ENCODE peak calls at places on chromosomes 11 and 22, in five cellular contexts. One of them, this sample, is unnamed.

GRCh38 chr11:46658259-46658658 is 40.9 kb downstream of the ATG13 start:
- DNase-seq in mesenchymal stem cell: peak
- DNase-seq in H9: no peak
- DNase-seq in H1: no peak
- DNase-seq in trophoblast cell: peak
- DNase-seq in this sample: no peak

GRCh38 chr22:37843746-37844089 is 416 bp downstream of the ANKRD54 start:
- DNase-seq in mesenchymal stem cell: peak
- DNase-seq in H9: no peak
- DNase-seq in H1: no peak
- DNase-seq in trophoblast cell: no peak
- DNase-seq in this sample: no peak

GRCh38 chr22:27986459-27986858 is 67.4 kb upstream of the PITPNB start:
- DNase-seq in mesenchymal stem cell: peak
- DNase-seq in H9: peak
- DNase-seq in H1: no peak
- DNase-seq in trophoblast cell: no peak
- DNase-seq in this sample: no peak

GRCh38 chr11:118917488-118918127 is 8.1 kb downstream of the BCL9L start:
- DNase-seq in mesenchymal stem cell: peak
- DNase-seq in H9: no peak
- DNase-seq in H1: no peak
- DNase-seq in trophoblast cell: peak
- DNase-seq in this sample: no peak

GRCh38 chr11:47004595-47005033 is 68.1 kb downstream of the CSTPP1 start:
- DNase-seq in mesenchymal stem cell: peak
- DNase-seq in H9: no peak
- DNase-seq in H1: no peak
- DNase-seq in trophoblast cell: peak
- DNase-seq in this sample: no peak

GRCh38 chr11:94768602-94769511 is 701 bp downstream of the AMOTL1 start:
- DNase-seq in mesenchymal stem cell: peak
- DNase-seq in H9: peak
- DNase-seq in H1: peak
- DNase-seq in trophoblast cell: peak
- DNase-seq in this sample: peak

GRCh38 chr11:129278586-129279319 is 86.6 kb upstream of the ARHGAP32 start:
- DNase-seq in mesenchymal stem cell: peak
- DNase-seq in H9: no peak
- DNase-seq in H1: no peak
- DNase-seq in trophoblast cell: peak
- DNase-seq in this sample: peak

GRCh38 chr11:88320149-88320559 is 17.4 kb downstream of the CTSC start:
- DNase-seq in mesenchymal stem cell: peak
- DNase-seq in H9: no peak
- DNase-seq in H1: no peak
- DNase-seq in trophoblast cell: no peak
- DNase-seq in this sample: no peak

GRCh38 chr11:73403541-73403940 is 27.3 kb downstream of the RELT start:
- DNase-seq in mesenchymal stem cell: no peak
- DNase-seq in H9: no peak
- DNase-seq in H1: no peak
- DNase-seq in trophoblast cell: no peak
- DNase-seq in this sample: no peak

GRCh38 chr11:130892847-130893246 is 23.4 kb downstream of the SNX19 start:
- DNase-seq in mesenchymal stem cell: no peak
- DNase-seq in H9: no peak
- DNase-seq in H1: no peak
- DNase-seq in trophoblast cell: no peak
- DNase-seq in this sample: peak

GRCh38 chr22:35315855-35316745 is 16.4 kb downstream of the TOM1 start:
- DNase-seq in mesenchymal stem cell: no peak
- DNase-seq in H9: no peak
- DNase-seq in H1: no peak
- DNase-seq in trophoblast cell: peak
- DNase-seq in this sample: no peak

GRCh38 chr11:29272019-29272654 is 744.7 kb downstream of the KCNA4 start:
- DNase-seq in mesenchymal stem cell: peak
- DNase-seq in H9: no peak
- DNase-seq in H1: no peak
- DNase-seq in trophoblast cell: no peak
- DNase-seq in this sample: no peak

GRCh38 chr11:103863497-103863896 is 172.9 kb upstream of the DDI1 start:
- DNase-seq in mesenchymal stem cell: peak
- DNase-seq in H9: no peak
- DNase-seq in H1: no peak
- DNase-seq in trophoblast cell: peak
- DNase-seq in this sample: no peak

GRCh38 chr11:82718841-82719240 is 14.8 kb downstream of the FAM181B start:
- DNase-seq in mesenchymal stem cell: no peak
- DNase-seq in H9: no peak
- DNase-seq in H1: no peak
- DNase-seq in trophoblast cell: no peak
- DNase-seq in this sample: no peak

GRCh38 chr11:16839821-16840220 is 101.4 kb downstream of the C11orf58 start:
- DNase-seq in mesenchymal stem cell: no peak
- DNase-seq in H9: no peak
- DNase-seq in H1: no peak
- DNase-seq in trophoblast cell: no peak
- DNase-seq in this sample: no peak

GRCh38 chr22:19844423-19845368 is 10.0 kb downstream of the GNB1L start:
- DNase-seq in mesenchymal stem cell: peak
- DNase-seq in H9: no peak
- DNase-seq in H1: peak
- DNase-seq in trophoblast cell: peak
- DNase-seq in this sample: no peak

GRCh38 chr11:133443361-133443760 is 88.9 kb downstream of the OPCML start:
- DNase-seq in mesenchymal stem cell: no peak
- DNase-seq in H9: no peak
- DNase-seq in H1: no peak
- DNase-seq in trophoblast cell: no peak
- DNase-seq in this sample: no peak

GRCh38 chr11:27423125-27423524 is 49.5 kb downstream of the LGR4 start:
- DNase-seq in mesenchymal stem cell: peak
- DNase-seq in H9: no peak
- DNase-seq in H1: no peak
- DNase-seq in trophoblast cell: peak
- DNase-seq in this sample: no peak

GRCh38 chr11:13140028-13140870 is 131.1 kb downstream of the RASSF10 start:
- DNase-seq in mesenchymal stem cell: peak
- DNase-seq in H9: no peak
- DNase-seq in H1: no peak
- DNase-seq in trophoblast cell: peak
- DNase-seq in this sample: no peak

GRCh38 chr11:17366491-17366890 is 14.9 kb downstream of the NCR3LG1 start:
- DNase-seq in mesenchymal stem cell: no peak
- DNase-seq in H9: no peak
- DNase-seq in H1: no peak
- DNase-seq in trophoblast cell: no peak
- DNase-seq in this sample: no peak

GRCh38 chr22:23533771-23534191 is 46.3 kb downstream of the IGLL1 start:
- DNase-seq in mesenchymal stem cell: no peak
- DNase-seq in H9: peak
- DNase-seq in H1: no peak
- DNase-seq in trophoblast cell: no peak
- DNase-seq in this sample: no peak

GRCh38 chr11:126495281-126495680 is 139.8 kb downstream of the ST3GAL4 start:
- DNase-seq in mesenchymal stem cell: no peak
- DNase-seq in H9: no peak
- DNase-seq in H1: no peak
- DNase-seq in trophoblast cell: no peak
- DNase-seq in this sample: no peak

GRCh38 chr11:76626921-76627391 is 43.6 kb downstream of the LRRC32 start:
- DNase-seq in mesenchymal stem cell: peak
- DNase-seq in H9: no peak
- DNase-seq in H1: no peak
- DNase-seq in trophoblast cell: no peak
- DNase-seq in this sample: no peak

GRCh38 chr11:118524757-118525465 is 2.4 kb upstream of the TTC36 start:
- DNase-seq in mesenchymal stem cell: no peak
- DNase-seq in H9: no peak
- DNase-seq in H1: no peak
- DNase-seq in trophoblast cell: no peak
- DNase-seq in this sample: no peak

GRCh38 chr11:61639816-61640443 is 40.3 kb upstream of the DAGLA start:
- DNase-seq in mesenchymal stem cell: peak
- DNase-seq in H9: no peak
- DNase-seq in H1: no peak
- DNase-seq in trophoblast cell: peak
- DNase-seq in this sample: no peak

GRCh38 chr11:64233913-64234839 is at the start of gene VEGFB:
- DNase-seq in mesenchymal stem cell: peak
- DNase-seq in H9: no peak
- DNase-seq in H1: peak
- DNase-seq in trophoblast cell: peak
- DNase-seq in this sample: no peak

GRCh38 chr11:131688056-131688693 is 317.8 kb downstream of the NTM start:
- DNase-seq in mesenchymal stem cell: peak
- DNase-seq in H9: peak
- DNase-seq in H1: peak
- DNase-seq in trophoblast cell: peak
- DNase-seq in this sample: peak

GRCh38 chr22:47168900-47169800 is 406.7 kb downstream of the TBC1D22A start:
- DNase-seq in mesenchymal stem cell: peak
- DNase-seq in H9: peak
- DNase-seq in H1: peak
- DNase-seq in trophoblast cell: peak
- DNase-seq in this sample: no peak

GRCh38 chr11:65560555-65561418 is 2.6 kb upstream of the LTBP3 start:
- DNase-seq in mesenchymal stem cell: peak
- DNase-seq in H9: peak
- DNase-seq in H1: peak
- DNase-seq in trophoblast cell: peak
- DNase-seq in this sample: no peak

GRCh38 chr11:11956006-11956405 is 52.4 kb downstream of the DKK3 start:
- DNase-seq in mesenchymal stem cell: no peak
- DNase-seq in H9: no peak
- DNase-seq in H1: no peak
- DNase-seq in trophoblast cell: no peak
- DNase-seq in this sample: no peak

GRCh38 chr11:77407613-77408012 is 66.3 kb downstream of the PAK1 start:
- DNase-seq in mesenchymal stem cell: peak
- DNase-seq in H9: no peak
- DNase-seq in H1: no peak
- DNase-seq in trophoblast cell: no peak
- DNase-seq in this sample: no peak

GRCh38 chr11:67281552-67282150 is 7.5 kb upstream of the ANKRD13D start:
- DNase-seq in mesenchymal stem cell: no peak
- DNase-seq in H9: no peak
- DNase-seq in H1: no peak
- DNase-seq in trophoblast cell: no peak
- DNase-seq in this sample: no peak

GRCh38 chr11:2825261-2825885 is 60.2 kb downstream of the CDKN1C start:
- DNase-seq in mesenchymal stem cell: peak
- DNase-seq in H9: no peak
- DNase-seq in H1: no peak
- DNase-seq in trophoblast cell: peak
- DNase-seq in this sample: no peak

DNA sequence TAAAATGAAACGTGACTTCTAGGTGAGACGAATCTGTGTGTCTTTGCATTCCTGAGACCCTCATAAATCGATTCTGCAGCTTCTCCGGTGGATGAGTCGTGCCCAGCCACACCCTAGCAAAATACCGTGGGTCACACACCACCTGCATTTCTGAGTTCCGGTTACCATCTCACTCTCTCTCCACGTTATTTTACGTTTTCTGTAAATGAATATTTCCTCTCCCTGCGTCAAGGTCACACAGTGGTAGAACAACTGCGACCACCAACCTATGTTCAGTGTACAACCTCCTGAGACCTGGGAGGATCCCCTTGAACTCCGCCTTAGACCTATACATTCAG is 1.1 kb downstream of the YWHAH start:
- DNase-seq in mesenchymal stem cell: no peak
- DNase-seq in H9: no peak
- DNase-seq in H1: no peak
- DNase-seq in trophoblast cell: no peak
- DNase-seq in this sample: no peak
- H2BK12ac ChIP-seq in mesenchymal stem cell: no peak
- H2BK12ac ChIP-seq in H9: no peak
- H2BK12ac ChIP-seq in H1: peak
- H2BK12ac ChIP-seq in trophoblast cell: no peak
- H2BK12ac ChIP-seq in this sample: no peak

GRCh38 chr11:8032576-8033311 is 45.6 kb downstream of the EIF3F start:
- DNase-seq in mesenchymal stem cell: no peak
- DNase-seq in H9: no peak
- DNase-seq in H1: no peak
- DNase-seq in trophoblast cell: no peak
- DNase-seq in this sample: no peak
- H2AFZ ChIP-seq in mesenchymal stem cell: no peak
- H2AFZ ChIP-seq in H9: no peak
- H2AFZ ChIP-seq in H1: no peak
- H2AFZ ChIP-seq in trophoblast cell: peak
- H2AFZ ChIP-seq in this sample: peak

DNA sequence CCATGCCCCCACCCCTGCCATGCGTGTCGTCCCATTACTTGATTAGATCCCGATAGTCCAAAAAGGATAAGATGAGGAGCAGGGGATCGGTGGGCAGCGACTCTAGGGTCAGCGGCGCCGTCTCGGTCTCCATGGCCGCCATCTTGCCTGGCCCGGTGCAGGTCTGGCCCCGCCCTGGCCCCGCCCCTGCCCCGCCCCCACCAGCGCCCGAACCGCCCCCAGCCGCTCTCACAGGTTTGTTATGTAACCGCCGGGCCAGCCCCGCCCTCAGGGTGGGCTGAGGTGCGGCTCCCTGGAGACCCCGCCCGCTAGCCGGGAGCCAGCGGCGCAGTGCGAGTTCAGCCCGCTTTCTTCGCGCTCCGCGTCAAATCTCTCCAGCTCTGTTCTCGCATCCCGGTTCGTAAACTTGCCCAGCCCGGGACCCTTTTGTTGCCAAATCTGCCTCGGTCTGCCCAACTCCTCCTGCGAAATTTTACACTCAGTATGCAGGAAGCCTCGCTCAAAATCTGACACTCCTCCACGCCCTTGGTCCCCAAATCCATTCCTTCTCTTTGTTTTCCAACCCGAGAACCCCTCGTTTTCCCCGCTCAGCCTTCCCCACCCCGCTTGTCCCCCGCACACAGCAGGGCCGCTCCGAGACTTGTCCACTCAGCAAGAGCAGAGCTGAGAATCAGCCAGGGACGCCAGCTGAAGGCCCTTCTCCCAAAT is at the start of gene FBXO3:
- DNase-seq in mesenchymal stem cell: peak
- DNase-seq in H9: peak
- DNase-seq in H1: peak
- DNase-seq in trophoblast cell: peak
- DNase-seq in this sample: peak
- H2BK12ac ChIP-seq in mesenchymal stem cell: peak
- H2BK12ac ChIP-seq in H9: no peak
- H2BK12ac ChIP-seq in H1: peak
- H2BK12ac ChIP-seq in trophoblast cell: peak
- H2BK12ac ChIP-seq in this sample: no peak

GRCh38 chr11:31834237-31834636 is 23.1 kb upstream of the PAX6 start:
- DNase-seq in mesenchymal stem cell: no peak
- DNase-seq in H9: peak
- DNase-seq in H1: no peak
- DNase-seq in trophoblast cell: no peak
- DNase-seq in this sample: no peak
- H2AFZ ChIP-seq in mesenchymal stem cell: no peak
- H2AFZ ChIP-seq in H9: no peak
- H2AFZ ChIP-seq in H1: no peak
- H2AFZ ChIP-seq in trophoblast cell: no peak
- H2AFZ ChIP-seq in this sample: no peak

GRCh38 chr22:49879871-49880270 is 26.2 kb downstream of the ZBED4 start:
- DNase-seq in mesenchymal stem cell: no peak
- DNase-seq in H9: no peak
- DNase-seq in H1: no peak
- DNase-seq in trophoblast cell: no peak
- DNase-seq in this sample: no peak
- H2BK12ac ChIP-seq in mesenchymal stem cell: no peak
- H2BK12ac ChIP-seq in H9: no peak
- H2BK12ac ChIP-seq in H1: no peak
- H2BK12ac ChIP-seq in trophoblast cell: no peak
- H2BK12ac ChIP-seq in this sample: no peak

This sample was measured in neuronal stem cell.